ENCODE peak calls at places on chromosomes 12 and 14, in five cellular contexts. One of them, this sample, is unnamed.

GRCh38 chr14:66247662-66248061 is 238.5 kb upstream of the CCDC196 start:
- DNase-seq in IMR-90: no peak
- DNase-seq in hepatocyte: no peak
- DNase-seq in breast epithelium: no peak
- DNase-seq in AG09309: no peak
- DNase-seq in this sample: peak

GRCh38 chr12:96242597-96242996 is 48.4 kb downstream of the ELK3 start:
- DNase-seq in IMR-90: no peak
- DNase-seq in hepatocyte: no peak
- DNase-seq in breast epithelium: no peak
- DNase-seq in AG09309: no peak
- DNase-seq in this sample: no peak

GRCh38 chr14:93430889-93431670 is at the start of gene UNC79:
- DNase-seq in IMR-90: no peak
- DNase-seq in hepatocyte: peak
- DNase-seq in breast epithelium: no peak
- DNase-seq in AG09309: no peak
- DNase-seq in this sample: peak

GRCh38 chr14:59282366-59282765 is 93.9 kb downstream of the DAAM1 start:
- DNase-seq in IMR-90: peak
- DNase-seq in hepatocyte: no peak
- DNase-seq in breast epithelium: no peak
- DNase-seq in AG09309: no peak
- DNase-seq in this sample: peak

GRCh38 chr12:46963977-46964376 is 115.4 kb upstream of the PCED1B start:
- DNase-seq in IMR-90: no peak
- DNase-seq in hepatocyte: no peak
- DNase-seq in breast epithelium: peak
- DNase-seq in AG09309: no peak
- DNase-seq in this sample: no peak

GRCh38 chr12:54052745-54053624 is 650 bp upstream of the HOXC4 start:
- DNase-seq in IMR-90: no peak
- DNase-seq in hepatocyte: peak
- DNase-seq in breast epithelium: no peak
- DNase-seq in AG09309: no peak
- DNase-seq in this sample: no peak

GRCh38 chr12:53975019-53975815 is 463 bp upstream of the HOTAIR start:
- DNase-seq in IMR-90: no peak
- DNase-seq in hepatocyte: no peak
- DNase-seq in breast epithelium: no peak
- DNase-seq in AG09309: no peak
- DNase-seq in this sample: peak

GRCh38 chr12:92062539-92063493 is 82.8 kb downstream of the BTG1 start:
- DNase-seq in IMR-90: no peak
- DNase-seq in hepatocyte: no peak
- DNase-seq in breast epithelium: no peak
- DNase-seq in AG09309: no peak
- DNase-seq in this sample: no peak

GRCh38 chr12:94049718-94050117 is 98.7 kb upstream of the PLXNC1 start:
- DNase-seq in IMR-90: no peak
- DNase-seq in hepatocyte: no peak
- DNase-seq in breast epithelium: no peak
- DNase-seq in AG09309: no peak
- DNase-seq in this sample: no peak

GRCh38 chr12:57816855-57817151 is 1.7 kb downstream of the AVIL start:
- DNase-seq in IMR-90: no peak
- DNase-seq in hepatocyte: no peak
- DNase-seq in breast epithelium: no peak
- DNase-seq in AG09309: no peak
- DNase-seq in this sample: peak

GRCh38 chr12:91139981-91140659 is 28.8 kb upstream of the LUM start:
- DNase-seq in IMR-90: peak
- DNase-seq in hepatocyte: peak
- DNase-seq in breast epithelium: no peak
- DNase-seq in AG09309: peak
- DNase-seq in this sample: peak

GRCh38 chr12:80513211-80513610 is 69.2 kb downstream of the PTPRQ start:
- DNase-seq in IMR-90: no peak
- DNase-seq in hepatocyte: no peak
- DNase-seq in breast epithelium: no peak
- DNase-seq in AG09309: no peak
- DNase-seq in this sample: no peak

GRCh38 chr12:9674226-9674590 is 4.7 kb downstream of the CLEC2D start:
- DNase-seq in IMR-90: no peak
- DNase-seq in hepatocyte: no peak
- DNase-seq in breast epithelium: no peak
- DNase-seq in AG09309: no peak
- DNase-seq in this sample: no peak

GRCh38 chr12:27703720-27704452 is 6.7 kb upstream of the MRPS35 start:
- DNase-seq in IMR-90: peak
- DNase-seq in hepatocyte: peak
- DNase-seq in breast epithelium: peak
- DNase-seq in AG09309: peak
- DNase-seq in this sample: peak

GRCh38 chr12:2053675-2054070 is 886 bp downstream of the CACNA1C start:
- DNase-seq in IMR-90: no peak
- DNase-seq in hepatocyte: peak
- DNase-seq in breast epithelium: no peak
- DNase-seq in AG09309: no peak
- DNase-seq in this sample: peak

GRCh38 chr12:41418586-41418985 is 230.5 kb downstream of the PDZRN4 start:
- DNase-seq in IMR-90: no peak
- DNase-seq in hepatocyte: no peak
- DNase-seq in breast epithelium: no peak
- DNase-seq in AG09309: no peak
- DNase-seq in this sample: no peak

GRCh38 chr12:117674313-117674712 is 294.5 kb downstream of the KSR2 start:
- DNase-seq in IMR-90: no peak
- DNase-seq in hepatocyte: no peak
- DNase-seq in breast epithelium: no peak
- DNase-seq in AG09309: no peak
- DNase-seq in this sample: peak

GRCh38 chr12:50222275-50222783 is 55.2 kb upstream of the CERS5 start:
- DNase-seq in IMR-90: peak
- DNase-seq in hepatocyte: peak
- DNase-seq in breast epithelium: peak
- DNase-seq in AG09309: peak
- DNase-seq in this sample: peak

GRCh38 chr14:33728010-33728498 is 222.8 kb downstream of the EGLN3 start:
- DNase-seq in IMR-90: no peak
- DNase-seq in hepatocyte: no peak
- DNase-seq in breast epithelium: no peak
- DNase-seq in AG09309: no peak
- DNase-seq in this sample: no peak

GRCh38 chr14:102772781-102773570 is 4.3 kb upstream of the TRAF3 start:
- DNase-seq in IMR-90: no peak
- DNase-seq in hepatocyte: no peak
- DNase-seq in breast epithelium: no peak
- DNase-seq in AG09309: no peak
- DNase-seq in this sample: peak

GRCh38 chr12:53048780-53049401 is 974 bp upstream of the TNS2 start:
- DNase-seq in IMR-90: peak
- DNase-seq in hepatocyte: peak
- DNase-seq in breast epithelium: no peak
- DNase-seq in AG09309: no peak
- DNase-seq in this sample: peak

GRCh38 chr12:7705846-7706245 is 5.4 kb upstream of the DPPA3 start:
- DNase-seq in IMR-90: no peak
- DNase-seq in hepatocyte: no peak
- DNase-seq in breast epithelium: no peak
- DNase-seq in AG09309: no peak
- DNase-seq in this sample: no peak

GRCh38 chr14:91154851-91155625 is 41.2 kb downstream of the DGLUCY start:
- DNase-seq in IMR-90: peak
- DNase-seq in hepatocyte: peak
- DNase-seq in breast epithelium: no peak
- DNase-seq in AG09309: no peak
- DNase-seq in this sample: peak

GRCh38 chr14:83548061-83548839 is 1981.7 kb upstream of the FLRT2 start:
- DNase-seq in IMR-90: peak
- DNase-seq in hepatocyte: no peak
- DNase-seq in breast epithelium: no peak
- DNase-seq in AG09309: no peak
- DNase-seq in this sample: peak

GRCh38 chr14:55301722-55302121 is 30.5 kb downstream of the FBXO34 start:
- DNase-seq in IMR-90: peak
- DNase-seq in hepatocyte: peak
- DNase-seq in breast epithelium: no peak
- DNase-seq in AG09309: no peak
- DNase-seq in this sample: peak

GRCh38 chr12:57456145-57456700 is 1.1 kb downstream of the INHBE start:
- DNase-seq in IMR-90: peak
- DNase-seq in hepatocyte: peak
- DNase-seq in breast epithelium: no peak
- DNase-seq in AG09309: no peak
- DNase-seq in this sample: peak

GRCh38 chr12:54017027-54017788 is 8.4 kb downstream of the HOXC8 start:
- DNase-seq in IMR-90: no peak
- DNase-seq in hepatocyte: no peak
- DNase-seq in breast epithelium: peak
- DNase-seq in AG09309: no peak
- DNase-seq in this sample: peak

GRCh38 chr12:75603475-75603874 is 92.1 kb upstream of the KRR1 start:
- DNase-seq in IMR-90: no peak
- DNase-seq in hepatocyte: no peak
- DNase-seq in breast epithelium: no peak
- DNase-seq in AG09309: no peak
- DNase-seq in this sample: peak

GRCh38 chr14:79379266-79379665 is 832.0 kb downstream of the DIO2 start:
- DNase-seq in IMR-90: no peak
- DNase-seq in hepatocyte: no peak
- DNase-seq in breast epithelium: no peak
- DNase-seq in AG09309: no peak
- DNase-seq in this sample: no peak

GRCh38 chr12:125121095-125121494 is 55.9 kb downstream of the AACS start:
- DNase-seq in IMR-90: no peak
- DNase-seq in hepatocyte: no peak
- DNase-seq in breast epithelium: no peak
- DNase-seq in AG09309: no peak
- DNase-seq in this sample: no peak

GRCh38 chr12:49292729-49293055 is 2.3 kb upstream of the PRPH start:
- DNase-seq in IMR-90: no peak
- DNase-seq in hepatocyte: no peak
- DNase-seq in breast epithelium: no peak
- DNase-seq in AG09309: no peak
- DNase-seq in this sample: no peak

GRCh38 chr12:60394680-60395079 is 798.9 kb downstream of the SLC16A7 start:
- DNase-seq in IMR-90: peak
- DNase-seq in hepatocyte: no peak
- DNase-seq in breast epithelium: no peak
- DNase-seq in AG09309: peak
- DNase-seq in this sample: peak

GRCh38 chr14:67764496-67764895 is 51.9 kb downstream of the ZFYVE26 start:
- DNase-seq in IMR-90: no peak
- DNase-seq in hepatocyte: peak
- DNase-seq in breast epithelium: no peak
- DNase-seq in AG09309: no peak
- DNase-seq in this sample: no peak

GRCh38 chr12:108313609-108314331 is 25.3 kb downstream of the CMKLR1 start:
- DNase-seq in IMR-90: no peak
- DNase-seq in hepatocyte: peak
- DNase-seq in breast epithelium: no peak
- DNase-seq in AG09309: no peak
- DNase-seq in this sample: peak

GRCh38 chr14:103501921-103502669 is 20.5 kb downstream of the CKB start:
- DNase-seq in IMR-90: no peak
- DNase-seq in hepatocyte: no peak
- DNase-seq in breast epithelium: no peak
- DNase-seq in AG09309: no peak
- DNase-seq in this sample: no peak

GRCh38 chr12:76346798-76347420 is 1.3 kb downstream of the BBS10 start:
- DNase-seq in IMR-90: peak
- DNase-seq in hepatocyte: peak
- DNase-seq in breast epithelium: no peak
- DNase-seq in AG09309: no peak
- DNase-seq in this sample: peak

GRCh38 chr12:6312529-6313325 is 2.2 kb downstream of the PLEKHG6 start:
- DNase-seq in IMR-90: no peak
- DNase-seq in hepatocyte: peak
- DNase-seq in breast epithelium: peak
- DNase-seq in AG09309: no peak
- DNase-seq in this sample: peak

GRCh38 chr14:67554341-67554740 is 21.3 kb downstream of the PLEKHH1 start:
- DNase-seq in IMR-90: no peak
- DNase-seq in hepatocyte: no peak
- DNase-seq in breast epithelium: no peak
- DNase-seq in AG09309: no peak
- DNase-seq in this sample: no peak